ENCODE peak calls at places on chromosomes 4 and X, in ten cellular contexts. One of them, this sample, is unnamed. For H3K27me3, the result is how much of the 10 kb centered on the place peaks cover.

GRCh38 chr4:106766519-106766918 is 269.6 kb downstream of the DKK2 start:
- DNase-seq in pancreas: no peak
- DNase-seq in endothelial cell of umbilical vein: no peak
- DNase-seq in RWPE2: no peak
- DNase-seq in psoas muscle: no peak
- DNase-seq in heart right ventricle: no peak
- DNase-seq in AG04450: no peak
- DNase-seq in GM06990: no peak
- DNase-seq in HepG2: no peak
- DNase-seq in upper lobe of left lung: no peak
- DNase-seq in this sample: no peak

GRCh38 chrX:153348421-153348820 is 14.5 kb downstream of the ZNF275 start:
- DNase-seq in GM06990: no peak
- DNase-seq in upper lobe of left lung: no peak
- DNase-seq in endothelial cell of umbilical vein: no peak
- DNase-seq in heart right ventricle: no peak
- DNase-seq in psoas muscle: no peak
- DNase-seq in RWPE2: no peak
- DNase-seq in pancreas: no peak
- DNase-seq in HepG2: no peak
- DNase-seq in AG04450: no peak
- DNase-seq in this sample: no peak

GRCh38 chr4:17889692-17890091 is 78.9 kb downstream of the NCAPG start:
- DNase-seq in heart right ventricle: no peak
- DNase-seq in GM06990: no peak
- DNase-seq in AG04450: no peak
- DNase-seq in HepG2: no peak
- DNase-seq in psoas muscle: no peak
- DNase-seq in pancreas: no peak
- DNase-seq in upper lobe of left lung: no peak
- DNase-seq in RWPE2: no peak
- DNase-seq in endothelial cell of umbilical vein: no peak
- DNase-seq in this sample: no peak

GRCh38 chr4:78534286-78534955 is 17.1 kb upstream of the ANXA3 start:
- DNase-seq in AG04450: no peak
- DNase-seq in heart right ventricle: no peak
- DNase-seq in HepG2: peak
- DNase-seq in endothelial cell of umbilical vein: no peak
- DNase-seq in GM06990: no peak
- DNase-seq in psoas muscle: no peak
- DNase-seq in upper lobe of left lung: no peak
- DNase-seq in pancreas: no peak
- DNase-seq in RWPE2: no peak
- DNase-seq in this sample: no peak

GRCh38 chr4:137861682-137862081 is 329.4 kb upstream of the PCDH18 start:
- DNase-seq in heart right ventricle: no peak
- DNase-seq in AG04450: peak
- DNase-seq in upper lobe of left lung: no peak
- DNase-seq in HepG2: no peak
- DNase-seq in psoas muscle: no peak
- DNase-seq in pancreas: no peak
- DNase-seq in endothelial cell of umbilical vein: peak
- DNase-seq in RWPE2: no peak
- DNase-seq in GM06990: no peak
- DNase-seq in this sample: no peak

GRCh38 chrX:16319929-16320328 is 152.6 kb downstream of the MAGEB17 start:
- DNase-seq in pancreas: no peak
- DNase-seq in psoas muscle: no peak
- DNase-seq in HepG2: no peak
- DNase-seq in GM06990: no peak
- DNase-seq in heart right ventricle: no peak
- DNase-seq in AG04450: peak
- DNase-seq in RWPE2: no peak
- DNase-seq in upper lobe of left lung: no peak
- DNase-seq in endothelial cell of umbilical vein: no peak
- DNase-seq in this sample: no peak

GRCh38 chr4:165493359-165493758 is 114.6 kb downstream of the CPE start:
- DNase-seq in pancreas: peak
- DNase-seq in psoas muscle: peak
- DNase-seq in RWPE2: peak
- DNase-seq in GM06990: peak
- DNase-seq in AG04450: no peak
- DNase-seq in endothelial cell of umbilical vein: peak
- DNase-seq in upper lobe of left lung: peak
- DNase-seq in HepG2: peak
- DNase-seq in heart right ventricle: peak
- DNase-seq in this sample: no peak

GRCh38 chr4:104352211-104352610 is 142.5 kb downstream of the CXXC4 start:
- DNase-seq in endothelial cell of umbilical vein: no peak
- DNase-seq in heart right ventricle: no peak
- DNase-seq in AG04450: no peak
- DNase-seq in upper lobe of left lung: no peak
- DNase-seq in psoas muscle: peak
- DNase-seq in HepG2: peak
- DNase-seq in GM06990: no peak
- DNase-seq in pancreas: no peak
- DNase-seq in RWPE2: no peak
- DNase-seq in this sample: no peak

GRCh38 chrX:34521563-34521962 is 135.5 kb downstream of the TMEM47 start:
- DNase-seq in RWPE2: no peak
- DNase-seq in endothelial cell of umbilical vein: peak
- DNase-seq in AG04450: no peak
- DNase-seq in pancreas: no peak
- DNase-seq in heart right ventricle: no peak
- DNase-seq in GM06990: no peak
- DNase-seq in psoas muscle: no peak
- DNase-seq in upper lobe of left lung: no peak
- DNase-seq in HepG2: no peak
- DNase-seq in this sample: no peak

GRCh38 chr4:81783565-81783964 is 311.9 kb upstream of the RASGEF1B start:
- DNase-seq in AG04450: no peak
- DNase-seq in endothelial cell of umbilical vein: no peak
- DNase-seq in heart right ventricle: no peak
- DNase-seq in pancreas: no peak
- DNase-seq in HepG2: no peak
- DNase-seq in psoas muscle: no peak
- DNase-seq in upper lobe of left lung: no peak
- DNase-seq in RWPE2: no peak
- DNase-seq in GM06990: no peak
- DNase-seq in this sample: no peak

GRCh38 chrX:110178179-110178865 is 139.6 kb downstream of the AMMECR1 start:
- DNase-seq in RWPE2: no peak
- DNase-seq in endothelial cell of umbilical vein: no peak
- DNase-seq in upper lobe of left lung: no peak
- DNase-seq in GM06990: no peak
- DNase-seq in heart right ventricle: no peak
- DNase-seq in psoas muscle: no peak
- DNase-seq in AG04450: no peak
- DNase-seq in HepG2: no peak
- DNase-seq in pancreas: no peak
- DNase-seq in this sample: no peak

GRCh38 chr4:188428935-188429334 is 289.7 kb downstream of the TRIML1 start:
- DNase-seq in heart right ventricle: no peak
- DNase-seq in GM06990: no peak
- DNase-seq in psoas muscle: no peak
- DNase-seq in AG04450: no peak
- DNase-seq in RWPE2: no peak
- DNase-seq in HepG2: no peak
- DNase-seq in upper lobe of left lung: no peak
- DNase-seq in pancreas: no peak
- DNase-seq in endothelial cell of umbilical vein: no peak
- DNase-seq in this sample: no peak

GRCh38 chr4:117249333-117249732 is 164.0 kb upstream of the TRAM1L1 start:
- DNase-seq in upper lobe of left lung: no peak
- DNase-seq in psoas muscle: no peak
- DNase-seq in AG04450: no peak
- DNase-seq in pancreas: no peak
- DNase-seq in heart right ventricle: no peak
- DNase-seq in RWPE2: no peak
- DNase-seq in endothelial cell of umbilical vein: no peak
- DNase-seq in GM06990: peak
- DNase-seq in HepG2: no peak
- DNase-seq in this sample: no peak

DNA sequence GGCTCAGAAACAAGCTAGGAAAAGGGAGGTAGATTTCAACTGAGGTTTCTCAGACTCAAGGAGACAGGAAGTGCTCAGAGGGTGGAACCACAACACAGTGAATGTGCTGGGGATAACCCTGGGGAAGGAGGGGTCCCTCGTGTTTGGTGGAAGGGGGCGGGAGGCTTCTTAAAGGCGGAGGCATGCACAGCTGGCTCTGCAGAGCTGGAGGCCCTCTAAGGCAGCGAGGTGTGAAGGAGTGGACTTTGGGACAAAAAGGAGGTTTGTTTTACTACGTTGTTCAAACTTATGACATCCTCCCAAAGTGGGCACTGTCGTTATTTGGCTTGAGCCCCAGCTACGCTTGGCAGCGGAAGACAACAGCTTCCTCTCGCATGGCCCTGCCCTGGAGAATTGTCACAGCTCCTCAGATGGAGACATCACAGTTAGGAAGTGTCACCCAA is 21.7 kb upstream of the MTM1 start:
- DNase-seq in upper lobe of left lung: no peak
- DNase-seq in AG04450: no peak
- DNase-seq in heart right ventricle: no peak
- DNase-seq in psoas muscle: no peak
- DNase-seq in HepG2: no peak
- DNase-seq in RWPE2: no peak
- DNase-seq in pancreas: no peak
- DNase-seq in GM06990: no peak
- DNase-seq in endothelial cell of umbilical vein: no peak
- DNase-seq in this sample: peak
- H3K27me3 ChIP-seq in upper lobe of left lung: under half
- H3K27me3 ChIP-seq in AG04450: under half
- H3K27me3 ChIP-seq in heart right ventricle: under half
- H3K27me3 ChIP-seq in psoas muscle: under half
- H3K27me3 ChIP-seq in HepG2: under half
- H3K27me3 ChIP-seq in RWPE2: under half
- H3K27me3 ChIP-seq in pancreas: under half
- H3K27me3 ChIP-seq in GM06990: under half
- H3K27me3 ChIP-seq in endothelial cell of umbilical vein: under half
- H3K27me3 ChIP-seq in this sample: under half

DNA sequence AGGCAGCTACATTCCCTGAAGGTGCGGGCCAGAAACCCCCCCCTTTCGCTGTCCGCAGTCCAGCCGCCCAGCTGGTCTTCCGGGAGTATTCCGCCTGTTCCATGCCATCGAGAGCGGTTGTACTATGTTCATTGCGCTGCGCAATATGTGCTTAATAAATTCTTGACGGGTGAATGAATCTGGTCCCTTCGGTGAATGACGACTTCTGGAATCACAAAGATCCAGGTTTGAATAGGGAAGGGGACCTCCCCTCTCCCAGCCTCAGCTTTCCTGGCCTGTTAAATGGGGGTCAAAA is 777 bp upstream of the TFE3 start:
- DNase-seq in RWPE2: no peak
- DNase-seq in GM06990: no peak
- DNase-seq in pancreas: no peak
- DNase-seq in psoas muscle: no peak
- DNase-seq in AG04450: no peak
- DNase-seq in upper lobe of left lung: no peak
- DNase-seq in HepG2: no peak
- DNase-seq in endothelial cell of umbilical vein: no peak
- DNase-seq in heart right ventricle: no peak
- DNase-seq in this sample: no peak
- TF ChIP-seq CTCF in RWPE2: peak
- TF ChIP-seq CTCF in GM06990: no peak
- TF ChIP-seq CTCF in pancreas: peak
- TF ChIP-seq CTCF in psoas muscle: no peak
- TF ChIP-seq CTCF in AG04450: no peak
- TF ChIP-seq CTCF in upper lobe of left lung: no peak
- TF ChIP-seq CTCF in HepG2: no peak
- TF ChIP-seq CTCF in endothelial cell of umbilical vein: no peak
- TF ChIP-seq CTCF in heart right ventricle: no peak
- TF ChIP-seq CTCF in this sample: no peak

GRCh38 chr4:186840222-186840701 is 116.6 kb upstream of the FAT1 start:
- DNase-seq in psoas muscle: peak
- DNase-seq in upper lobe of left lung: no peak
- DNase-seq in endothelial cell of umbilical vein: no peak
- DNase-seq in RWPE2: no peak
- DNase-seq in heart right ventricle: peak
- DNase-seq in AG04450: peak
- DNase-seq in HepG2: no peak
- DNase-seq in GM06990: no peak
- DNase-seq in pancreas: no peak
- DNase-seq in this sample: peak
- H3K4me3 ChIP-seq in psoas muscle: peak
- H3K4me3 ChIP-seq in upper lobe of left lung: no peak
- H3K4me3 ChIP-seq in endothelial cell of umbilical vein: no peak
- H3K4me3 ChIP-seq in RWPE2: no peak
- H3K4me3 ChIP-seq in heart right ventricle: peak
- H3K4me3 ChIP-seq in AG04450: peak
- H3K4me3 ChIP-seq in HepG2: no peak
- H3K4me3 ChIP-seq in GM06990: no peak
- H3K4me3 ChIP-seq in pancreas: no peak
- H3K4me3 ChIP-seq in this sample: peak

GRCh38 chr4:13522282-13523104 is 21.8 kb downstream of the NKX3-2 start:
- DNase-seq in endothelial cell of umbilical vein: no peak
- DNase-seq in HepG2: no peak
- DNase-seq in GM06990: no peak
- DNase-seq in psoas muscle: no peak
- DNase-seq in heart right ventricle: no peak
- DNase-seq in upper lobe of left lung: no peak
- DNase-seq in pancreas: no peak
- DNase-seq in AG04450: no peak
- DNase-seq in RWPE2: peak
- DNase-seq in this sample: no peak
- H3K27me3 ChIP-seq in endothelial cell of umbilical vein: half or more
- H3K27me3 ChIP-seq in HepG2: half or more
- H3K27me3 ChIP-seq in GM06990: under half
- H3K27me3 ChIP-seq in psoas muscle: under half
- H3K27me3 ChIP-seq in heart right ventricle: half or more
- H3K27me3 ChIP-seq in upper lobe of left lung: under half
- H3K27me3 ChIP-seq in pancreas: under half
- H3K27me3 ChIP-seq in AG04450: half or more
- H3K27me3 ChIP-seq in RWPE2: half or more
- H3K27me3 ChIP-seq in this sample: under half

DNA sequence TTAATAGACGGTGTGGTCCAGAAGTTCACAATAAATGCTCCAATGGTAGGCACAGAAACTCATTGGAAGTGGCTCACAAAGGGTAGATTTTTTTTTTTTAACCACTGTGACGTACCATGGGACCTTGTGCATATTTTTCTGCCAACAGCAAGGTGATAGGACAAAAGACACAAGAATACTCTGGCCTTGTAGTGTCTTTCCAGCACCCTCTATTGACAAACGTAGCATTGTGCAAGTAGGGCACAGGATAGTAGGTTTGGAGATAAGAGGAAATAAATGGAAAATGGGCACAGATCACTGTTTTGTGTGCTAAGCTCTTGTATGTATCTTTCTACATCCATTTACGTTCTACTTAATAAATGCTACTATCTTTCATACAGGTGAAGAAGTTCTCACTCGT is 2054.9 kb downstream of the PCDH7 start:
- DNase-seq in HepG2: peak
- DNase-seq in heart right ventricle: no peak
- DNase-seq in upper lobe of left lung: no peak
- DNase-seq in GM06990: no peak
- DNase-seq in AG04450: no peak
- DNase-seq in endothelial cell of umbilical vein: no peak
- DNase-seq in pancreas: no peak
- DNase-seq in RWPE2: no peak
- DNase-seq in psoas muscle: no peak
- DNase-seq in this sample: no peak
- TF ChIP-seq CTCF in HepG2: peak
- TF ChIP-seq CTCF in heart right ventricle: peak
- TF ChIP-seq CTCF in upper lobe of left lung: peak
- TF ChIP-seq CTCF in GM06990: no peak
- TF ChIP-seq CTCF in AG04450: no peak
- TF ChIP-seq CTCF in endothelial cell of umbilical vein: no peak
- TF ChIP-seq CTCF in pancreas: no peak
- TF ChIP-seq CTCF in RWPE2: peak
- TF ChIP-seq CTCF in psoas muscle: no peak
- TF ChIP-seq CTCF in this sample: no peak

This sample was measured in tibial artery.